ENCODE peak calls at places on chromosome 13, in six cellular contexts. B, H, R, Q, E and C are unnamed samples.

GRCh38 chr13:48678316-48678715 is 24.6 kb downstream of the CYSLTR2 start:
- DNase-seq in E (no peak), B (no peak), R (no peak), Q (no peak), H (no peak), C (no peak)

GRCh38 chr13:30186644-30187431 is 120.5 kb downstream of the KATNAL1 start:
- DNase-seq in Q (peak; percentile 43), H (no peak), B (no peak), R (no peak), E (no peak), C (no peak)

GRCh38 chr13:49248433-49249002 is 793 bp downstream of the CDADC1 start:
- DNase-seq in Q (no peak), H (peak; percentile 9), R (no peak), B (no peak), E (no peak), C (peak; percentile 32)

GRCh38 chr13:111337206-111337605 is 16.8 kb downstream of the TEX29 start:
- DNase-seq in H (no peak), B (no peak), R (no peak), E (peak; percentile 75), Q (peak; percentile 5), C (peak; percentile 70)

GRCh38 chr13:98897706-98898105 is 80.2 kb downstream of the DOCK9 start:
- DNase-seq in Q (no peak), R (no peak), B (no peak), H (no peak), E (peak; percentile 59), C (no peak)

GRCh38 chr13:44049546-44049945 is 169.8 kb downstream of the LACC1 start:
- DNase-seq in E (no peak), Q (no peak), H (no peak), B (no peak), R (no peak), C (no peak)

GRCh38 chr13:45333973-45334922 is 6.7 kb downstream of the TPT1 start:
- DNase-seq in R (no peak), E (no peak), B (no peak), H (no peak), Q (no peak), C (peak; percentile 42)

GRCh38 chr13:45784755-45785675 is 66.5 kb downstream of the SIAH3 start:
- DNase-seq in H (no peak), Q (no peak), R (no peak), B (no peak), E (no peak), C (peak; percentile 80)

GRCh38 chr13:48491423-48492122 is 41.3 kb downstream of the RCBTB2 start:
- DNase-seq in Q (no peak), E (no peak), R (no peak), H (peak; percentile 9), B (no peak), C (peak; percentile 13)

GRCh38 chr13:30805603-30806011 is 70.3 kb downstream of the ALOX5AP start:
- DNase-seq in R (no peak), E (no peak), B (peak; percentile 20), H (no peak), Q (no peak), C (peak; percentile 83)

GRCh38 chr13:44920013-44920412 is 69.3 kb downstream of the NUFIP1 start:
- DNase-seq in B (no peak), R (no peak), Q (no peak), H (no peak), E (peak; percentile 6), C (no peak)

GRCh38 chr13:38008636-38009035 is 139.1 kb upstream of the TRPC4 start:
- DNase-seq in Q (no peak), B (no peak), E (no peak), R (peak; percentile 17), H (no peak), C (no peak)

GRCh38 chr13:51192348-51192747 is 29.9 kb upstream of the FAM124A start:
- DNase-seq in E (no peak), B (no peak), Q (no peak), H (no peak), R (no peak), C (no peak)

GRCh38 chr13:73290844-73291243 is 232.0 kb downstream of the KLF5 start:
- DNase-seq in B (no peak), R (no peak), Q (no peak), E (no peak), H (no peak), C (no peak)

GRCh38 chr13:67855837-67856238 is 625.7 kb upstream of the PCDH9 start:
- DNase-seq in B (no peak), H (no peak), E (no peak), Q (no peak), R (no peak), C (no peak)

GRCh38 chr13:29384466-29384865 is 211.0 kb downstream of the SLC7A1 start:
- DNase-seq in B (peak; percentile 31), E (no peak), R (no peak), Q (no peak), H (no peak), C (no peak)

GRCh38 chr13:109704771-109705628 is 81.4 kb downstream of the IRS2 start:
- DNase-seq in Q (no peak), B (peak; percentile 35), H (no peak), R (peak; percentile 59), E (peak; percentile 72), C (peak; percentile 49)

GRCh38 chr13:98312606-98313005 is 135.5 kb upstream of the RNF113B start:
- DNase-seq in B (no peak), H (no peak), R (no peak), Q (no peak), E (no peak), C (no peak)

GRCh38 chr13:82878536-82878935 is 1003.7 kb downstream of the SLITRK1 start:
- DNase-seq in Q (no peak), B (no peak), R (no peak), H (no peak), E (no peak), C (peak; percentile 48)

GRCh38 chr13:45411226-45411625 is 6.9 kb downstream of the SLC25A30 start:
- DNase-seq in R (no peak), E (no peak), B (no peak), Q (no peak), H (no peak), C (no peak)

DNA sequence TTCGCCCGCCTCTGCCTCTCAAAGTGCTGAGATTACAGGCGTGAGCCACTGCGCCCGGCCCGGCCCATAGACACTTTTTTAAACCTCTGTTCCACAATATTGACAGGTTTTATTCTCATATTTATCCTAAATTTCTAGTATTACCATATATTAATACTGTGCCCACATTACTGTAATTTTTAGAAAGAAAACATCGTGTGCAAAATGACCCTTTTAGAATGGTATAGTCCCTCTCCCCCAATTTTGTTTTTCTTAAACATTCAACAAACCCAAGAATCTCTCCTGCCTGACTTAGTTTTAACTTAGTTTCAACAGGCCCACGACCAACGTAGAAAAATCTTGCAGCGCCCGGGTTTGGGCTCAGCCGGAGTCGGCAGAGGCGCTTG is 9.1 kb downstream of the CDX2 start:
- DNase-seq in E (no peak), B (no peak), Q (no peak), H (no peak), R (no peak), C (no peak)
- H3K27me3 ChIP-seq in E (peaks cover 59% of the 10 kb centered on the region), B (peaks cover 26% of the 10 kb centered on the region), Q (peaks cover 94% of the 10 kb centered on the region), H (no peaks in the 10 kb centered on the region), R (peaks cover 95% of the 10 kb centered on the region), C (peaks cover 18% of the 10 kb centered on the region)

DNA sequence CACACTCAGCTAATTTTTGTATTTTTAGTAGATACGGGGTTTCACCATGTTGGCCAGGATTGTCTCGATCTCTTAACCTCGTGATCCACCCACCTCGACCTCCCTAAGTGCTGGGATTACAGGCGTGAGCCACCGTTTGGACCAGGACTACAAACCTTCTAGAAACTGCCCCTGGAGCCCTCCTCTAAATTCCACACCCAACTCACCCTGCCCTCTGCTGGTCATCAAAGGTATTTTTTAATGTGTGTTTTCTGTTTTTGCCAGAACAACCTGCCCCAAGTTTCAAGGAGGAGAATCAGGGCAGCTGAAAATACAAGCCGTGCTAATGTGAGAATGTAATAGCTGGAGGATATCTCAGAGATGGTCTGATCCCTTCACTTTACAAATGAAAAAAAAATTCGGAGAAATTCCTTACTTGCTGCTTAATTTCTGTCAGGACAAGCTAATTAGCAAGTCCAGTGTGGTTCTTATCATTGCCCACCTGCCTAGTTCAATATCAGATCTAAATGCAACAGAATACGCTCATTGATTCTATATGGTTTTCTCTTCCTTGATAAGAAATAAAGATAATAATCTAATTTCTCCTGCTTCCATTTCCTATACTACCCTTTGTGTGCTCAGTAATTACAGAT is 4.1 kb downstream of the ATP8A2 start:
- DNase-seq in R (peak; percentile 9), E (no peak), Q (peak; percentile 61), B (no peak), H (peak; percentile 28), C (peak; percentile 14)
- H3K27me3 ChIP-seq in R (peaks cover 59% of the 10 kb centered on the region), E (peaks cover 25% of the 10 kb centered on the region), Q (peaks cover 6% of the 10 kb centered on the region), B (peaks cover 14% of the 10 kb centered on the region), H (no peaks in the 10 kb centered on the region), C (peaks cover 30% of the 10 kb centered on the region)

GRCh38 chr13:94301487-94301886 is 178.0 kb downstream of the DCT start:
- DNase-seq in Q (no peak), R (no peak), B (no peak), E (no peak), H (no peak), C (no peak)

GRCh38 chr13:94298346-94298745 is 181.1 kb downstream of the DCT start:
- DNase-seq in R (no peak), B (no peak), H (no peak), E (no peak), Q (no peak), C (no peak)

GRCh38 chr13:94303644-94304174 is 175.8 kb downstream of the DCT start:
- DNase-seq in E (no peak), R (no peak), Q (no peak), H (no peak), B (no peak), C (peak; percentile 30)

GRCh38 chr13:94305033-94305432 is 174.4 kb downstream of the DCT start:
- DNase-seq in H (no peak), B (no peak), E (no peak), Q (no peak), R (no peak), C (no peak)

GRCh38 chr13:94300401-94300800 is 179.1 kb downstream of the DCT start:
- DNase-seq in B (no peak), H (no peak), E (no peak), R (no peak), Q (no peak), C (no peak)
- H3K27me3 ChIP-seq in B (no peaks in the 10 kb centered on the region), H (no peaks in the 10 kb centered on the region), E (no peaks in the 10 kb centered on the region), R (no peaks in the 10 kb centered on the region), Q (no peaks in the 10 kb centered on the region), C (no peaks in the 10 kb centered on the region)

DNA sequence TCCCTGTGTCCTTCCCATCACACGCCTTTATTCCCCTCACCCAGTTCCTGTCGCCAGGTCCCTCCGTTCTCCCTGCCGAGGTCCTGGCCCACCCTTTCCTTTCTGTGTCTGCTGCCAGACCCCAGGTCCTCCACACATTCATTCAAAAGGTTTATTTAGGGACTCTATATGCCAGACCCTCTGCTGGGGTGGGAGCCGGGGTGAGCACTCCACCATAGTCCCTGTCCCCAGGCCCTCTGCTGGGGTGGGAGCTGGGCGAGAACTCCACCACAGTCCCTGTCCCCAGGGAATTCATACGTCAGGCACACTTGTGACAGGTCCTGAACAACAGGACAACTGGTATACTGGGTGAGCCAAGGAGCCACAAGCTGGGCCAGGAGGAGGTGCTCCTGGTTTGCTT is 34.4 kb upstream of the TUBGCP3 start:
- DNase-seq in Q (no peak), H (no peak), B (no peak), R (no peak), E (no peak), C (no peak)
- H3K27me3 ChIP-seq in Q (no peaks in the 10 kb centered on the region), H (no peaks in the 10 kb centered on the region), B (no peaks in the 10 kb centered on the region), R (peaks cover 11% of the 10 kb centered on the region), E (peaks cover 80% of the 10 kb centered on the region), C (peaks cover 3% of the 10 kb centered on the region)